ENCODE peak calls at places on chromosome 10, in eight cellular contexts. T is astrocyte of the cerebellum, S is ovary, L is body of pancreas, Y is tibial nerve, B is breast epithelium, O is AG04449, G is upper lobe of right lung. E is an unnamed sample.

GRCh38 chr10:50310560-50311174 is 59.4 kb upstream of the ASAH2 start:
- DNase-seq in T (no peak), S (no peak), L (peak), Y (no peak), B (no peak), O (no peak), G (no peak), E (no peak)

GRCh38 chr10:98376485-98376884 is 38.5 kb downstream of the PYROXD2 start:
- DNase-seq in T (no peak), S (no peak), L (no peak), Y (no peak), B (no peak), O (no peak), G (no peak), E (no peak)

GRCh38 chr10:818010-818409 is 113.5 kb downstream of the LARP4B start:
- DNase-seq in T (no peak), S (no peak), L (no peak), Y (no peak), B (no peak), O (no peak), G (no peak), E (no peak)

GRCh38 chr10:78337016-78337415 is 303.4 kb downstream of the RPS24 start:
- DNase-seq in T (no peak), S (no peak), L (no peak), Y (no peak), B (no peak), O (no peak), G (no peak), E (no peak)

GRCh38 chr10:75616076-75616475 is 184.7 kb downstream of the LRMDA start:
- DNase-seq in T (no peak), S (no peak), L (no peak), Y (no peak), B (no peak), O (no peak), G (no peak), E (no peak)

GRCh38 chr10:12369982-12370381 is 20.6 kb downstream of the CAMK1D start:
- DNase-seq in T (no peak), S (no peak), L (no peak), Y (no peak), B (no peak), O (no peak), G (no peak), E (no peak)

GRCh38 chr10:88944813-88945212 is 7.8 kb downstream of the ACTA2 start:
- DNase-seq in T (no peak), S (no peak), L (no peak), Y (no peak), B (no peak), O (no peak), G (no peak), E (no peak)

GRCh38 chr10:44589931-44590330 is 205.0 kb upstream of the CXCL12 start:
- DNase-seq in T (no peak), S (no peak), L (no peak), Y (no peak), B (no peak), O (no peak), G (no peak), E (no peak)

GRCh38 chr10:130749911-130750310 is 561.6 kb downstream of the TCERG1L start:
- DNase-seq in T (no peak), S (no peak), L (no peak), Y (no peak), B (no peak), O (no peak), G (peak), E (no peak)

GRCh38 chr10:76357726-76358125 is 926.3 kb downstream of the LRMDA start:
- DNase-seq in T (no peak), S (no peak), L (no peak), Y (no peak), B (no peak), O (no peak), G (no peak), E (no peak)

GRCh38 chr10:1662361-1663025 is 74.8 kb downstream of the ADARB2 start:
- DNase-seq in T (no peak), S (no peak), L (no peak), Y (no peak), B (no peak), O (no peak), G (no peak), E (no peak)

GRCh38 chr10:70791390-70792039 is 6.3 kb upstream of the TBATA start:
- DNase-seq in T (no peak), S (no peak), L (no peak), Y (no peak), B (no peak), O (no peak), G (no peak), E (no peak)

GRCh38 chr10:93598157-93598556 is 2.9 kb downstream of the RBP4 start:
- DNase-seq in T (no peak), S (no peak), L (no peak), Y (no peak), B (no peak), O (no peak), G (no peak), E (no peak)

GRCh38 chr10:124824507-124824906 is 22.9 kb downstream of the ABRAXAS2 start:
- DNase-seq in T (no peak), S (no peak), L (no peak), Y (no peak), B (no peak), O (no peak), G (no peak), E (no peak)

GRCh38 chr10:74593470-74593869 is 232.9 kb upstream of the KAT6B start:
- DNase-seq in T (peak), S (no peak), L (no peak), Y (no peak), B (no peak), O (peak), G (no peak), E (peak)

GRCh38 chr10:12499587-12499986 is 150.2 kb downstream of the CAMK1D start:
- DNase-seq in T (no peak), S (peak), L (no peak), Y (no peak), B (no peak), O (no peak), G (peak), E (no peak)

GRCh38 chr10:19290770-19291169 is 242.2 kb downstream of the MALRD1 start:
- DNase-seq in T (no peak), S (no peak), L (no peak), Y (no peak), B (no peak), O (no peak), G (no peak), E (no peak)

GRCh38 chr10:30456262-30456661 is 22.3 kb downstream of the MAP3K8 start:
- DNase-seq in T (no peak), S (no peak), L (no peak), Y (no peak), B (no peak), O (no peak), G (no peak), E (no peak)

GRCh38 chr10:48817141-48817540 is 122.5 kb downstream of the LRRC18 start:
- DNase-seq in T (no peak), S (no peak), L (no peak), Y (no peak), B (no peak), O (no peak), G (no peak), E (no peak)

GRCh38 chr10:96658844-96659243 is 61.5 kb downstream of the PIK3AP1 start:
- DNase-seq in T (no peak), S (no peak), L (no peak), Y (no peak), B (no peak), O (no peak), G (no peak), E (no peak)

GRCh38 chr10:79070091-79070610 is 1.4 kb downstream of the ZMIZ1 start:
- DNase-seq in T (no peak), S (peak), L (peak), Y (no peak), B (no peak), O (no peak), G (peak), E (no peak)

GRCh38 chr10:15764867-15765454 is 45.2 kb upstream of the ITGA8 start:
- DNase-seq in T (no peak), S (no peak), L (no peak), Y (no peak), B (no peak), O (no peak), G (no peak), E (no peak)

GRCh38 chr10:88064608-88065383 is 201.4 kb downstream of the PTEN start:
- DNase-seq in T (no peak), S (no peak), L (peak), Y (peak), B (peak), O (no peak), G (no peak), E (no peak)

GRCh38 chr10:32983333-32983909 is 25.4 kb upstream of the ITGB1 start:
- DNase-seq in T (peak), S (no peak), L (no peak), Y (no peak), B (no peak), O (peak), G (no peak), E (peak)

GRCh38 chr10:51169111-51169510 is 94.8 kb downstream of the PRKG1 start:
- DNase-seq in T (no peak), S (no peak), L (no peak), Y (no peak), B (no peak), O (no peak), G (no peak), E (no peak)

GRCh38 chr10:114537791-114538543 is 120.1 kb downstream of the ABLIM1 start:
- DNase-seq in T (no peak), S (no peak), L (no peak), Y (no peak), B (no peak), O (no peak), G (no peak), E (no peak)

GRCh38 chr10:124223711-124224085 is 130.3 kb upstream of the CHST15 start:
- DNase-seq in T (no peak), S (no peak), L (no peak), Y (no peak), B (no peak), O (no peak), G (no peak), E (no peak)

GRCh38 chr10:132198381-132199181 is 11.8 kb downstream of the DPYSL4 start:
- DNase-seq in T (no peak), S (no peak), L (no peak), Y (no peak), B (no peak), O (no peak), G (no peak), E (no peak)

GRCh38 chr10:121596668-121597503 is 1.4 kb downstream of the FGFR2 start:
- DNase-seq in T (no peak), S (peak), L (peak), Y (peak), B (peak), O (no peak), G (peak), E (no peak)
- H3K4me3 ChIP-seq in T (peak), S (peak), L (peak), Y (peak), B (peak), O (peak), G (peak), E (no peak)

GRCh38 chr10:6980353-6980752 is 400.3 kb upstream of the PRKCQ start:
- DNase-seq in T (no peak), S (no peak), L (peak), Y (no peak), B (no peak), O (no peak), G (no peak), E (no peak)

GRCh38 chr10:6973904-6974303 is 393.8 kb upstream of the PRKCQ start:
- DNase-seq in T (no peak), S (no peak), L (no peak), Y (no peak), B (no peak), O (no peak), G (no peak), E (no peak)

DNA sequence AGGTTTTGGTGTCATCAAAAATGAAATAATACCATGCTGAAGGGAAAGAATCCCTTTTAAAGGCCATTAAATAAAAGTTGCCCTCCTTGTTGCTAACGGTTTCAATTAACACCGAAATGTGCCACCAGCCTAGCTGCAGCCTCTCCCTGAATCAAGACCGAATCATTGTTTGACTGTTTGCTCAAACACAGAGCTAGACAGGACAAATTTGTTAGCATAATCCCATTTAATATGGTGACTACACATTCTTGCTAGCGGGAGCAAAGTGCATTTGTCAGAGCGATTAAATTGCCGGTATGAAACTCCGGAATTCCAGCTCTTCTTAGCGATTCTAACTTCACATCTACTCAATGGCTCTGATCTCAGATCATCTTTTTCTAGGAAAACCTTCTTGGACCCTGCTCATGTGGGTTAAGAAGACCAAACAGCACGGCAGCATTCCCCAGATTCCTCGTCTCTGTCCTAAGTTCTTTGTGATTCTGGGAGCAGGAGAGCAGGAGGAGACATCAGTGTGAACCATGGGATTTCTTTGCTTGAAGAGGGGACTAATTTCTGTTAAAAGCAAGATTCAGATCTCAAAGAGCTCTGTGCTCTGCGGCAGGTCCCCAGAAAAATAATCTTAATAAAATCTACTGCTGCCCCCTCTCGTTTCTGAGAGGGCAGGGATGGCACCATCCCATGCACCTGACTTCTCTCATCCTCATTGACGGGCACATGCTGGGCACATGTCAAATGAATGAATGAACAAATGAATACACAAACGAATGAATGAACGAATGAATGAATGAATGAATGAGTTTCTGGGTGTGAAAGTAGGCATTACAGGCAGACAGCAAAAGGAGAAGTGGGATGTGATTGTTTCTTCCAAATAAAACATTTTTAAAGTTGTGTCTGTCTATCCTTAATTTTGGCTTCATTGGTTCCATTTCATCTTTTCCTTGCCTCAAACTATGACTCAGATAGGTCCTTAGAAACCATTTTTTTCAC is 397.9 kb upstream of the PRKCQ start:
- DNase-seq in T (no peak), S (no peak), L (no peak), Y (no peak), B (no peak), O (no peak), G (no peak), E (no peak)
- TF ChIP-seq CTCF in T (no peak), S (no peak), L (no peak), Y (no peak), B (no peak), O (no peak), G (no peak), E (no peak)

DNA sequence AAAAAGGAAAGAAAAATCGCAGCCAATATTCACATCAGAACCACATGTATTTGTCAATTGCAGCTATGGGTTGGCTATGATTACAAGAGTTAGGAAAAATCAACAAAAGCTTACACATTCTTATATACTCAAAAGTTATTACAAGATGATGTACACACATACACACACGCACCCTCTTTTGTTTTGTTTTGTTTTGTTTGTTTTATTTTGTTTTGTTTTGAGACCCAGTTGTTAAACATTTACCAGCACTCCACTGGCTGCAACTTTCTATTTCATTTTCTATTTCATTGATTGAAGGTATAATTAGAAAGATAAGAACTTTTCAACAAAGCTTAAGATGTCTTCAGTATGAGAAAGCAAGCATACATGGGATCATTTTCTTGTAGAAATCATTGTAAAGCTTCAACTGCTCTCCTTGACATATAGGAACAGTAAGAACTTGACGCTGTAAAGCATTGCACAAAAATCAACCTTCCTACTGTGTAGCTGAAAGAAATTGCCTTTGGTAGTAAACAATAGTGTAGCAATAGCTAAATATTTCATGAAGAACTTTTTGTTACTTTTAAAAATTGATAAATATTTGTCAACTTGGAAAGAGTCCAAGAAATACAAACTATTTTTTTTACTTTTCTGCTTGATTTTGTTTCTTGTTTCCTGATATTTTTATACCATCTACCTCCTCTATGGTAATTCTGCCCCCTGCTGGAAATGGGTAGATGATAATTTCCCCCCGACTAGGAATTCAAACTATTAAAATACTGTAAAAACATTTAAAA is 205.9 kb downstream of the MBL2 start:
- DNase-seq in T (peak), S (no peak), L (no peak), Y (no peak), B (no peak), O (no peak), G (no peak), E (no peak)
- H3K4me3 ChIP-seq in T (no peak), S (no peak), L (no peak), Y (no peak), B (no peak), O (no peak), G (no peak), E (no peak)

GRCh38 chr10:3294919-3295318 is 122.3 kb upstream of the PITRM1 start:
- DNase-seq in T (no peak), S (no peak), L (no peak), Y (no peak), B (no peak), O (no peak), G (no peak), E (no peak)
- TF ChIP-seq CTCF in T (no peak), S (no peak), L (no peak), Y (no peak), B (no peak), O (no peak), G (no peak), E (no peak)

GRCh38 chr10:60427709-60428386 is 38.2 kb upstream of the ANK3 start:
- DNase-seq in T (no peak), S (no peak), L (no peak), Y (no peak), B (no peak), O (no peak), G (no peak), E (no peak)

GRCh38 chr10:60430836-60431597 is 41.3 kb upstream of the ANK3 start:
- DNase-seq in T (no peak), S (no peak), L (no peak), Y (no peak), B (no peak), O (no peak), G (no peak), E (no peak)

GRCh38 chr10:60429084-60429849 is 39.6 kb upstream of the ANK3 start:
- DNase-seq in T (no peak), S (no peak), L (no peak), Y (no peak), B (no peak), O (no peak), G (no peak), E (no peak)

GRCh38 chr10:60428387-60428737 is 38.7 kb upstream of the ANK3 start:
- DNase-seq in T (no peak), S (no peak), L (no peak), Y (no peak), B (no peak), O (no peak), G (no peak), E (no peak)

GRCh38 chr10:60430017-60430416 is 40.3 kb upstream of the ANK3 start:
- DNase-seq in T (peak), S (no peak), L (no peak), Y (no peak), B (no peak), O (peak), G (no peak), E (peak)
- H3K4me3 ChIP-seq in T (no peak), S (no peak), L (no peak), Y (no peak), B (no peak), O (no peak), G (no peak), E (no peak)

GRCh38 chr10:103663802-103664201 is 170.3 kb downstream of the NEURL1 start:
- DNase-seq in T (no peak), S (no peak), L (peak), Y (no peak), B (peak), O (no peak), G (peak), E (no peak)
- TF ChIP-seq CTCF in T (no peak), S (no peak), L (no peak), Y (no peak), B (no peak), O (no peak), G (no peak), E (no peak)

GRCh38 chr10:10794776-10795175 is 222.9 kb upstream of the CELF2 start:
- DNase-seq in T (peak), S (no peak), L (no peak), Y (no peak), B (no peak), O (no peak), G (no peak), E (no peak)
- H3K4me3 ChIP-seq in T (no peak), S (no peak), L (no peak), Y (no peak), B (no peak), O (no peak), G (peak), E (no peak)

DNA sequence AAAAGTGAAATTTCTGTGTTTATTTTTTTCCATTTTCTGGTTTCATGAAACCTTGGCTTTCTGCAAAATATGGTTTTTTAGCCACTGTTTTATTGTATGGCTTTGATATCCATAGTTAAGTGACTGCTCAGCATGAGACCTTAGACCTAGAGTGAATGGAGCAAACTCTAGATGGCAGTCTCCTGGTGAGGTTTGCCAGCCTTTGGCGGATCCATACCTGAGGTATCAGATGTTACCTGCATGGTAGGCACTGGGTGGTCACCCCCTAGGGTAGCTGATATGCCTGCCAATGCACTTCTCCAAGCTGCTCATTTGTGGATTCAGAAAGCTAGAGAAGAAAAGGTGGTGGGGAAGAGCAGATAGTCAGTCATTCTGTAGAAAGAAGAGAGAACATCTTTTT is 17.4 kb upstream of the FZD8 start:
- DNase-seq in T (no peak), S (no peak), L (no peak), Y (no peak), B (no peak), O (no peak), G (no peak), E (no peak)
- TF ChIP-seq CTCF in T (no peak), S (no peak), L (no peak), Y (no peak), B (no peak), O (no peak), G (no peak), E (no peak)

DNA sequence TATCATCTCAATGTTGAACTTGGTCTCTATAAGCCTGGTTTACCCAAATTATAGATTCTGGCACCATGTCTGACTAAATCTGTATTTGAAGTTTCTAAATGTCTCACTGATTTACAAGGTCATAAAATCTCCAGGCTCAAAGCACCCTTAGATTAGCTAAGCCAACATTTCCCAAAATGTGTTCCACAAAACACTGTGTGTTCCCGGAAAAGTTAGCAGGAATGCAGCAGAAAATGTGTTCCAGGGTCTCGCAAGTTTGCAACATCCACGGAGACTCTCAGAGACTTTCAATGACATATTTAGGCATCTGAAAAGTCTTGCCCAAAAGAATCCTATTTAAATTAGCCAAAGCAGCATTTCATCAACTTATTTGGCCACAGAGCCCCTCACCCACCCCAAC is 91.9 kb downstream of the SORBS1 start:
- DNase-seq in T (no peak), S (no peak), L (no peak), Y (no peak), B (no peak), O (no peak), G (no peak), E (no peak)
- H3K4me3 ChIP-seq in T (no peak), S (no peak), L (no peak), Y (no peak), B (no peak), O (no peak), G (no peak), E (no peak)

E was measured in BJ.